ENCODE peak calls at places on chromosomes 6 and 20, in ten cellular contexts. D is neuronal stem cell; G is HFFc6; J is tibial nerve; V is kidney glomerular epithelial cell; I is brain microvascular endothelial cell; U is stimulated activated naive B cell treated with anti-CD40 and anti-IgM and Interleukin-4, amounts not matched to agents 10 μg/mL and 1 μg/mL and 100 μg/mL, for 72 hours; Q is lower lobe of right lung; P is NCI-H2171; T is stimulated activated CD4-positive, alpha-beta T cell treated with anti-CD3 and anti-CD28 coated beads, Interleukin-2, amount 100 ng/mL, for 48 hours. Y is an unnamed sample.

GRCh38 chr20:21289651-21290050 is 13.5 kb upstream of the XRN2 start:
- DNase-seq in T (no peak), D (no peak), U (no peak), Q (no peak), P (no peak), I (no peak), G (no peak), V (no peak), J (no peak), Y (no peak)

GRCh38 chr6:14396826-14397517 is 279.4 kb downstream of the CD83 start:
- DNase-seq in P (no peak), U (no peak), D (no peak), G (no peak), T (no peak), I (peak; percentile 13), Q (peak; percentile 46), V (no peak), J (no peak), Y (no peak)

GRCh38 chr6:159116343-159116742 is 52.9 kb upstream of the FNDC1 start:
- DNase-seq in P (no peak), I (no peak), D (no peak), J (no peak), G (no peak), T (no peak), U (peak; percentile 82), Q (peak; percentile 77), V (no peak), Y (no peak)

GRCh38 chr20:34472246-34472925 is 43.8 kb upstream of the DYNLRB1 start:
- DNase-seq in G (peak; percentile 39), U (no peak), T (no peak), J (no peak), I (peak; percentile 26), P (no peak), Q (no peak), V (no peak), D (no peak), Y (no peak)

GRCh38 chr6:10520468-10520867 is 683 bp upstream of the GCNT2 start:
- DNase-seq in T (no peak), J (no peak), D (no peak), V (no peak), Q (no peak), P (no peak), I (peak; percentile 16), G (no peak), U (no peak), Y (no peak)

GRCh38 chr6:28542440-28543293 is 17.0 kb downstream of the GPX5 start:
- DNase-seq in D (peak; percentile 87), J (no peak), U (peak; percentile 26), G (peak; percentile 97), T (peak; percentile 56), I (peak; percentile 85), V (peak; percentile 93), Q (peak; percentile 64), P (peak; percentile 39), Y (peak; percentile 22)

GRCh38 chr6:106736502-106736901 is 107.1 kb downstream of the QRSL1 start:
- DNase-seq in V (no peak), G (no peak), U (no peak), T (no peak), J (no peak), D (no peak), Q (no peak), P (no peak), I (no peak), Y (no peak)

GRCh38 chr6:155152211-155153076 is 111.4 kb upstream of the CLDN20 start:
- DNase-seq in J (no peak), V (no peak), P (no peak), G (no peak), U (no peak), D (no peak), I (no peak), Q (no peak), T (no peak), Y (no peak)

GRCh38 chr6:90537723-90538407 is 49.0 kb downstream of the MAP3K7 start:
- DNase-seq in G (peak; percentile 11), U (no peak), P (no peak), V (no peak), I (peak; percentile 27), T (no peak), D (no peak), J (no peak), Q (no peak), Y (no peak)

GRCh38 chr20:54105653-54106052 is 35.3 kb upstream of the BCAS1 start:
- DNase-seq in U (no peak), I (no peak), P (no peak), Q (no peak), G (no peak), T (no peak), J (no peak), D (no peak), V (no peak), Y (no peak)

GRCh38 chr20:40470313-40471260 is 218.4 kb downstream of the MAFB start:
- DNase-seq in Q (peak; percentile 48), T (no peak), D (no peak), G (no peak), V (no peak), U (no peak), J (no peak), I (no peak), P (no peak), Y (no peak)

GRCh38 chr6:147604373-147604772 is 95.9 kb downstream of the SAMD5 start:
- DNase-seq in G (no peak), V (no peak), U (no peak), J (no peak), D (no peak), P (peak; percentile 33), T (no peak), Q (no peak), I (no peak), Y (no peak)

GRCh38 chr20:45322952-45323383 is 14.9 kb upstream of the MATN4 start:
- DNase-seq in T (no peak), J (no peak), I (no peak), G (peak; percentile 10), U (peak; percentile 52), Q (peak; percentile 78), D (no peak), V (no peak), P (no peak), Y (no peak)

GRCh38 chr6:27871919-27872633 is 40.1 kb downstream of the OR2B2 start:
- DNase-seq in Q (peak; percentile 78), J (no peak), V (peak; percentile 77), G (peak; percentile 97), P (peak; percentile 47), I (peak; percentile 96), D (peak; percentile 95), U (peak; percentile 91), T (peak; percentile 73), Y (peak; percentile 81)

GRCh38 chr6:137001287-137001976 is 43.3 kb downstream of the IL20RA start:
- DNase-seq in P (no peak), I (no peak), Q (no peak), T (no peak), G (no peak), D (no peak), U (no peak), J (no peak), V (peak; percentile 23), Y (no peak)

GRCh38 chr20:16729080-16729479 is 746 bp upstream of the SNRPB2 start:
- DNase-seq in J (no peak), V (no peak), D (no peak), U (no peak), Q (no peak), G (no peak), I (no peak), P (no peak), T (no peak), Y (no peak)

GRCh38 chr6:2124260-2124709 is 121.1 kb downstream of the GMDS start:
- DNase-seq in G (no peak), U (no peak), D (no peak), V (no peak), J (no peak), P (no peak), T (no peak), Q (peak; percentile 43), I (no peak), Y (no peak)

GRCh38 chr6:127547215-127547614 is 28.1 kb upstream of the MTCL3 start:
- DNase-seq in D (no peak), I (no peak), P (no peak), V (no peak), Q (no peak), U (no peak), G (peak; percentile 22), J (no peak), T (peak; percentile 7), Y (no peak)

GRCh38 chr20:63087236-63087871 is 80.6 kb upstream of the BHLHE23 start:
- DNase-seq in U (no peak), G (no peak), V (no peak), I (no peak), P (no peak), J (no peak), T (no peak), D (no peak), Q (peak; percentile 20), Y (no peak)

GRCh38 chr20:38873050-38873581 is 53.1 kb upstream of the FAM83D start:
- DNase-seq in U (peak; percentile 82), Q (no peak), J (no peak), P (no peak), G (no peak), T (peak; percentile 70), V (no peak), D (no peak), I (no peak), Y (peak; percentile 63)

GRCh38 chr6:55456016-55456415 is 123.0 kb downstream of the HMGCLL1 start:
- DNase-seq in J (no peak), T (no peak), D (no peak), V (no peak), U (no peak), Q (no peak), I (no peak), P (no peak), G (no peak), Y (no peak)